ENCODE peak calls at places on chromosome 14, in eight cellular contexts. J is bronchial epithelial cell, G is AG09309, O is fibroblast of the aortic adventitia, A is A549, X is pancreas, H is HFFc6, I is WERI-Rb-1. Z is an unnamed sample.
A peak's percentile ranks its signal among the peaks of the same experiment; 100 is the strongest.

GRCh38 chr14:22928237-22929103 is 706 bp downstream of the PRMT5 start:
- DNase-seq in J (no peak), G (no peak), O (no peak), A (no peak), X (no peak), H (no peak), I (no peak), Z (no peak)

GRCh38 chr14:25049559-25050493 is at the start of gene STXBP6:
- DNase-seq in J (no peak), G (no peak), O (peak; percentile 48), A (peak; percentile 35), X (peak; percentile 84), H (peak; percentile 46), I (peak; percentile 9), Z (peak; percentile 88)

GRCh38 chr14:91229743-91230200 is 14.7 kb downstream of the GPR68 start:
- DNase-seq in J (peak; percentile 51), G (peak; percentile 73), O (no peak), A (no peak), X (no peak), H (peak; percentile 57), I (no peak), Z (peak; percentile 88)

GRCh38 chr14:92787554-92787953 is 6.6 kb upstream of the GOLGA5 start:
- DNase-seq in J (no peak), G (no peak), O (no peak), A (no peak), X (no peak), H (no peak), I (no peak), Z (no peak)

GRCh38 chr14:99729991-99730875 is 46.1 kb downstream of the CYP46A1 start:
- DNase-seq in J (no peak), G (no peak), O (peak; percentile 39), A (peak; percentile 65), X (peak; percentile 57), H (peak; percentile 24), I (peak; percentile 83), Z (peak; percentile 73)

GRCh38 chr14:81474156-81474492 is 59.5 kb downstream of the SEL1L start:
- DNase-seq in J (no peak), G (no peak), O (no peak), A (no peak), X (no peak), H (no peak), I (no peak), Z (no peak)

GRCh38 chr14:93033983-93034670 is 81.6 kb downstream of the ITPK1 start:
- DNase-seq in J (no peak), G (no peak), O (no peak), A (no peak), X (no peak), H (no peak), I (peak; percentile 46), Z (peak; percentile 81)

GRCh38 chr14:50677527-50678063 is 9.5 kb upstream of the SAV1 start:
- DNase-seq in J (peak; percentile 90), G (no peak), O (peak; percentile 69), A (peak; percentile 14), X (no peak), H (peak; percentile 39), I (no peak), Z (no peak)

GRCh38 chr14:91957876-91958313 is 10.4 kb upstream of the FBLN5 start:
- DNase-seq in J (no peak), G (no peak), O (no peak), A (no peak), X (no peak), H (no peak), I (no peak), Z (no peak)

GRCh38 chr14:21748869-21749303 is 75.3 kb upstream of the OR4E1 start:
- DNase-seq in J (peak; percentile 52), G (no peak), O (peak; percentile 12), A (peak; percentile 58), X (no peak), H (no peak), I (peak; percentile 15), Z (peak; percentile 65)

GRCh38 chr14:45287609-45288008 is 34.6 kb upstream of the MIS18BP1 start:
- DNase-seq in J (no peak), G (no peak), O (no peak), A (peak; percentile 6), X (no peak), H (no peak), I (no peak), Z (no peak)
- TF ChIP-seq CTCF in J (no peak), G (no peak), O (no peak), A (peak; percentile 22), X (no peak), H (no peak), I (no peak), Z (no peak)

DNA sequence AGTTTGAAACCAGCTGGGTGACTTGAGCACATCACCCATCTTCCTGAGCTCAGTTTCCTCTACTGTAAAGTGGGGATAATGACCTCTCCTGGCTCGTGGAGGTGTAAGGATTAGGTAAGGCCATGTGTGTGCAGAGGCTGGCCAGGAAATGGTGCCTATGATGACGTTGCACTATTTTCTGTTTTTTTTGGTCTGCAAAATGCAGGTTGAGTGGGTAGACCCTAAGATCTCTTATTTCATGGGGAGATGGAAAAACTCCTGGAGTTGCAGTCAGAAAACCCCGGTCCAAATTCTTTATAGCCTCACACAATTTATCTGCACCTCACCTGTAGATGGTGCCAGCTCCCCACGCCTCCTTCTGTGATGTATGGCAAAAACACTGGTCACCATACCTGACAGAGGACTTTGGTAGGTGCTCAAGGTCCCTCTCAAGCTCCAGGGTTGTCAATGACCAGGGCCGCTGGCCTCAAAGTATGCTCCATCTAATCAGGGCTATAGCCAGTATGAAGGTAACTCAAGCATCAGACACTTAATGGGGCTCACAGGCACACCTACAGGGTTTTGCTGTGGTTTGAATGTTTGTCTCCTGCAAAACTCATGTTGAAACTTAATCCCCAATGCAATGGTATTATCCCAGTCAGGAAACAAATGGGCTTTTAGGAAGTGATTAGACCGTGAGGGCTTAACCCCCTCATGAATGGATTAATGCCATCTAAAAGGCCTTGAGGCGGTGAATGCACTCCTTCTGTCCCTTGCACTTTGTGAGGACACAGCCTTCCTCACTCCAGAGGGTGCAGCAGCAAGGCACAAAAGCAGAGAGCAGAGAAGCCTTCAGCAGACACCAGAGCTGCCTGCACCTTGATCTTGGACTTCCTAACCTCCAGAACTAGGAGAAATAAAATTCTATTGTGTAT is 17.6 kb downstream of the C14orf132 start:
- DNase-seq in J (peak; percentile 24), G (no peak), O (no peak), A (no peak), X (no peak), H (no peak), I (peak; percentile 61), Z (peak; percentile 38)
- TF ChIP-seq CTCF in J (peak; percentile 55), G (no peak), O (no peak), A (peak; percentile 50), X (no peak), H (peak; percentile 36), I (peak; percentile 37), Z (no peak)

DNA sequence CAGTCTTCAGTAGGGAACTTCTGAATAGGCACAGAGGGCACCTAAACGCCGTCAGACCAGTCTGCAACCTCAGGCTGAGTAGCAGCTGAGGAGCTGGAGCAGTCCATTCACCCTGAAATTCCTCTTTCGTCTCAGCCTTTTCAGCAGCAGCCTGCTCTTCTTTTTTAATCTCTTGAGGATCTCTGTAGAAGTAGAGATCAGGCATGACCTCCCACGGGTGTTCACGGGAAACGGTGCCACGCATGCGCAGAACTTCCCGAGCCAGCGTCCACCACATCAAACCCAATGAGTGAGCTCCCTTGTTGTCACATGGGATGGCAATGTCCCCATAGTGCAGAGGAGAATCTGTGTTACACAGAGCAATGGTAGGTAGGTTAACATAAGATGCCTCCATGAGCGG is 11.1 kb upstream of the MARK3 start:
- DNase-seq in J (no peak), G (no peak), O (no peak), A (no peak), X (no peak), H (no peak), I (no peak), Z (no peak)
- TF ChIP-seq CTCF in J (no peak), G (no peak), O (no peak), A (no peak), X (no peak), H (no peak), I (no peak), Z (no peak)

DNA sequence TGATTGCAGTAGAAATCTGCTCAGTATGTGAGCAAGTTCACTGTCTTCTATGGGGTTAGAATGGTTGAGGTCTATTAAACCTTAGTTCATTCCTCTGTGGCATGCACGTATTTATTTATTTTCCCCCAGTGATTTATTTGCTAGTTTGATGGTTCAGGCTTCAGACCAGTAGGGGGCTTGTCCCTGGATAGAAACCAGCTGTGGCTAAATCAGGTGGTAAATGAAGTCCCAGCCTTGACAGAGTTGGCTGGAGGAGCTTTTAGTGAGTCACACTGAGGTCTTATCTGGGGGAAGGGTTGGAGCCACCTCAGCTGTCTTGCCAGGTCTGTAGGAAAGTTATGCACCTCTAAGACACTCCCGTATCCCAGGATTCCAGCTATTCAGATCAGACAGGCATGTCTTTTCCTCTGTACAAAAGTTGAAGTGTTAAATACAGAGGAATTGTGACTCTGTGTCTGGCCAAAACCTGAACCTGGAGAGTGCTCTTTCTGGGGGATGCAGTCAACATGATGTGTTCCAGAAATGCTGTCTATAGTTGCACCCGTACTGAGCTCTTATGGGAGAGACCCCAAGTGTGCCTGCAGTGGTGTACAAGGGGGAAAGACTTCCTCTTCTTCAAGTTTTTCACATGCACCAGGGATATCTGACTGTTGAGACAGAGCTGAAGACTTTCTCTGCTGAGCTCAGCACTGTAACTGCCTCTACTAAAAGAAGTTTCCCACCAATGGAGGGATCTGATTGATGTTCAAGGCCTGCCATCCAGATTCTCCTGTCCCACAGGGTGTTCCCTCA is 1322.1 kb downstream of the TMEM121 start:
- DNase-seq in J (peak; percentile 73), G (no peak), O (no peak), A (peak; percentile 69), X (peak; percentile 36), H (no peak), I (no peak), Z (peak; percentile 36)
- TF ChIP-seq CTCF in J (peak; percentile 13), G (no peak), O (no peak), A (peak; percentile 31), X (no peak), H (peak; percentile 18), I (peak; percentile 6), Z (peak; percentile 22)

GRCh38 chr14:58108717-58109116 is 43.3 kb downstream of the ARMH4 start:
- DNase-seq in J (peak; percentile 9), G (no peak), O (no peak), A (no peak), X (no peak), H (no peak), I (no peak), Z (no peak)

GRCh38 chr14:58109761-58110160 is 42.3 kb downstream of the ARMH4 start:
- DNase-seq in J (no peak), G (no peak), O (no peak), A (no peak), X (no peak), H (no peak), I (no peak), Z (no peak)

GRCh38 chr14:58107041-58107440 is 45.0 kb downstream of the ARMH4 start:
- DNase-seq in J (no peak), G (no peak), O (no peak), A (no peak), X (no peak), H (no peak), I (no peak), Z (no peak)

GRCh38 chr14:58106446-58106845 is 45.6 kb downstream of the ARMH4 start:
- DNase-seq in J (no peak), G (no peak), O (no peak), A (no peak), X (no peak), H (no peak), I (no peak), Z (no peak)

GRCh38 chr14:58107947-58108552 is 44.0 kb downstream of the ARMH4 start:
- DNase-seq in J (peak; percentile 64), G (peak; percentile 40), O (peak; percentile 87), A (peak; percentile 76), X (no peak), H (peak; percentile 50), I (peak; percentile 25), Z (no peak)
- TF ChIP-seq CTCF in J (peak; percentile 48), G (peak; percentile 78), O (peak; percentile 78), A (peak; percentile 95), X (peak; percentile 8), H (peak; percentile 85), I (peak; percentile 44), Z (peak; percentile 49)